ENCODE peak calls at places on chromosomes 13 and 19, in eight cellular contexts. One of them, this sample, is unnamed.

GRCh38 chr13:112690242-112690943 is 555 bp downstream of the ATP11A start:
- DNase-seq in adrenal gland: peak; percentile 68
- DNase-seq in upper lobe of left lung: no peak
- DNase-seq in esophagus squamous epithelium: no peak
- DNase-seq in breast epithelium: no peak
- DNase-seq in prostate gland: peak; percentile 18
- DNase-seq in tibial nerve: no peak
- DNase-seq in uterus: peak; percentile 42
- DNase-seq in this sample: peak; percentile 62

GRCh38 chr19:11125994-11126685 is 29.4 kb downstream of the SPC24 start:
- DNase-seq in prostate gland: peak; percentile 68
- DNase-seq in uterus: peak; percentile 91
- DNase-seq in tibial nerve: peak; percentile 89
- DNase-seq in adrenal gland: peak; percentile 95
- DNase-seq in esophagus squamous epithelium: no peak
- DNase-seq in breast epithelium: peak; percentile 88
- DNase-seq in upper lobe of left lung: no peak
- DNase-seq in this sample: peak; percentile 81

GRCh38 chr19:33301011-33301899 is 1.1 kb downstream of the CEBPA start:
- DNase-seq in uterus: no peak
- DNase-seq in prostate gland: peak; percentile 27
- DNase-seq in adrenal gland: no peak
- DNase-seq in esophagus squamous epithelium: no peak
- DNase-seq in tibial nerve: no peak
- DNase-seq in breast epithelium: peak; percentile 51
- DNase-seq in upper lobe of left lung: peak; percentile 91
- DNase-seq in this sample: peak; percentile 64

GRCh38 chr13:65836066-65836465 is 1394.1 kb downstream of the PCDH9 start:
- DNase-seq in breast epithelium: no peak
- DNase-seq in upper lobe of left lung: no peak
- DNase-seq in prostate gland: no peak
- DNase-seq in uterus: no peak
- DNase-seq in adrenal gland: no peak
- DNase-seq in tibial nerve: no peak
- DNase-seq in esophagus squamous epithelium: no peak
- DNase-seq in this sample: no peak

GRCh38 chr13:95614641-95615245 is 29.8 kb downstream of the DZIP1 start:
- DNase-seq in prostate gland: no peak
- DNase-seq in breast epithelium: no peak
- DNase-seq in upper lobe of left lung: no peak
- DNase-seq in tibial nerve: no peak
- DNase-seq in uterus: no peak
- DNase-seq in adrenal gland: no peak
- DNase-seq in esophagus squamous epithelium: no peak
- DNase-seq in this sample: no peak

GRCh38 chr19:10152100-10152499 is 32.4 kb upstream of the EIF3G start:
- DNase-seq in esophagus squamous epithelium: no peak
- DNase-seq in breast epithelium: no peak
- DNase-seq in upper lobe of left lung: no peak
- DNase-seq in prostate gland: no peak
- DNase-seq in adrenal gland: no peak
- DNase-seq in tibial nerve: no peak
- DNase-seq in uterus: no peak
- DNase-seq in this sample: no peak

GRCh38 chr13:30776661-30777060 is 41.3 kb downstream of the ALOX5AP start:
- DNase-seq in upper lobe of left lung: no peak
- DNase-seq in adrenal gland: no peak
- DNase-seq in tibial nerve: no peak
- DNase-seq in breast epithelium: no peak
- DNase-seq in uterus: no peak
- DNase-seq in esophagus squamous epithelium: no peak
- DNase-seq in prostate gland: no peak
- DNase-seq in this sample: no peak

GRCh38 chr19:58361900-58362271 is 665 bp downstream of the ZNF497 start:
- DNase-seq in upper lobe of left lung: peak; percentile 89
- DNase-seq in adrenal gland: peak; percentile 80
- DNase-seq in breast epithelium: peak; percentile 61
- DNase-seq in prostate gland: peak; percentile 15
- DNase-seq in uterus: no peak
- DNase-seq in esophagus squamous epithelium: no peak
- DNase-seq in tibial nerve: no peak
- DNase-seq in this sample: no peak

GRCh38 chr19:5718032-5718578 is 1.8 kb downstream of the LONP1 start:
- DNase-seq in esophagus squamous epithelium: no peak
- DNase-seq in tibial nerve: no peak
- DNase-seq in breast epithelium: no peak
- DNase-seq in uterus: no peak
- DNase-seq in upper lobe of left lung: no peak
- DNase-seq in adrenal gland: peak; percentile 76
- DNase-seq in prostate gland: no peak
- DNase-seq in this sample: no peak

GRCh38 chr19:55115446-55116065 is 1.9 kb downstream of the PPP1R12C start:
- DNase-seq in adrenal gland: no peak
- DNase-seq in upper lobe of left lung: no peak
- DNase-seq in breast epithelium: no peak
- DNase-seq in esophagus squamous epithelium: no peak
- DNase-seq in uterus: peak; percentile 50
- DNase-seq in prostate gland: no peak
- DNase-seq in tibial nerve: no peak
- DNase-seq in this sample: no peak
- H3K4me1 ChIP-seq in adrenal gland: peaks cover 15% of the 10 kb centered on the region
- H3K4me1 ChIP-seq in upper lobe of left lung: peaks cover 31% of the 10 kb centered on the region
- H3K4me1 ChIP-seq in breast epithelium: no peaks in the 10 kb centered on the region
- H3K4me1 ChIP-seq in esophagus squamous epithelium: peaks cover 66% of the 10 kb centered on the region
- H3K4me1 ChIP-seq in uterus: peaks cover 38% of the 10 kb centered on the region
- H3K4me1 ChIP-seq in prostate gland: peaks cover 13% of the 10 kb centered on the region
- H3K4me1 ChIP-seq in tibial nerve: peaks cover 32% of the 10 kb centered on the region
- H3K4me1 ChIP-seq in this sample: no peaks in the 10 kb centered on the region

GRCh38 chr19:1616396-1616795 is 11.1 kb upstream of the UQCR11 start:
- DNase-seq in breast epithelium: no peak
- DNase-seq in adrenal gland: no peak
- DNase-seq in upper lobe of left lung: no peak
- DNase-seq in esophagus squamous epithelium: no peak
- DNase-seq in uterus: no peak
- DNase-seq in prostate gland: no peak
- DNase-seq in tibial nerve: no peak
- DNase-seq in this sample: no peak
- H3K4me3 ChIP-seq in breast epithelium: no peak overlapping the region
- H3K4me3 ChIP-seq in adrenal gland: no peak overlapping the region
- H3K4me3 ChIP-seq in upper lobe of left lung: no peak overlapping the region
- H3K4me3 ChIP-seq in esophagus squamous epithelium: no peak overlapping the region
- H3K4me3 ChIP-seq in uterus: no peak overlapping the region
- H3K4me3 ChIP-seq in prostate gland: no peak overlapping the region
- H3K4me3 ChIP-seq in tibial nerve: no peak overlapping the region
- H3K4me3 ChIP-seq in this sample: no peak overlapping the region

GRCh38 chr19:19404879-19405860 is at the start of gene GATAD2A:
- DNase-seq in adrenal gland: peak; percentile 97
- DNase-seq in upper lobe of left lung: peak; percentile 99
- DNase-seq in breast epithelium: peak; percentile 93
- DNase-seq in esophagus squamous epithelium: peak; percentile 88
- DNase-seq in uterus: peak; percentile 92
- DNase-seq in prostate gland: peak; percentile 95
- DNase-seq in tibial nerve: peak; percentile 93
- DNase-seq in this sample: peak; percentile 94
- TF ChIP-seq POLR2A in adrenal gland: peak; percentile 51
- TF ChIP-seq POLR2A in upper lobe of left lung: peak; percentile 62
- TF ChIP-seq POLR2A in breast epithelium: no peak
- TF ChIP-seq POLR2A in esophagus squamous epithelium: peak; percentile 34
- TF ChIP-seq POLR2A in uterus: peak; percentile 44
- TF ChIP-seq POLR2A in prostate gland: peak; percentile 50
- TF ChIP-seq POLR2A in tibial nerve: peak; percentile 51
- TF ChIP-seq POLR2A in this sample: peak; percentile 47

GRCh38 chr13:110276553-110276950 is 30.4 kb downstream of the COL4A1 start:
- DNase-seq in adrenal gland: peak; percentile 21
- DNase-seq in upper lobe of left lung: no peak
- DNase-seq in breast epithelium: no peak
- DNase-seq in esophagus squamous epithelium: no peak
- DNase-seq in tibial nerve: no peak
- DNase-seq in uterus: no peak
- DNase-seq in prostate gland: no peak
- DNase-seq in this sample: no peak

GRCh38 chr13:110275931-110276552 is 30.9 kb downstream of the COL4A1 start:
- DNase-seq in upper lobe of left lung: no peak
- DNase-seq in breast epithelium: no peak
- DNase-seq in prostate gland: no peak
- DNase-seq in uterus: peak; percentile 66
- DNase-seq in esophagus squamous epithelium: no peak
- DNase-seq in tibial nerve: peak; percentile 70
- DNase-seq in adrenal gland: peak; percentile 56
- DNase-seq in this sample: peak; percentile 38

GRCh38 chr13:110278859-110279258 is 28.1 kb downstream of the COL4A1 start:
- DNase-seq in adrenal gland: peak; percentile 38
- DNase-seq in upper lobe of left lung: no peak
- DNase-seq in breast epithelium: no peak
- DNase-seq in prostate gland: no peak
- DNase-seq in uterus: no peak
- DNase-seq in tibial nerve: no peak
- DNase-seq in esophagus squamous epithelium: no peak
- DNase-seq in this sample: peak; percentile 22

GRCh38 chr13:110279684-110280083 is 27.3 kb downstream of the COL4A1 start:
- DNase-seq in tibial nerve: no peak
- DNase-seq in upper lobe of left lung: no peak
- DNase-seq in adrenal gland: peak; percentile 30
- DNase-seq in uterus: no peak
- DNase-seq in prostate gland: no peak
- DNase-seq in esophagus squamous epithelium: no peak
- DNase-seq in breast epithelium: no peak
- DNase-seq in this sample: no peak

GRCh38 chr13:110277357-110277950 is 29.5 kb downstream of the COL4A1 start:
- DNase-seq in breast epithelium: no peak
- DNase-seq in prostate gland: no peak
- DNase-seq in tibial nerve: no peak
- DNase-seq in esophagus squamous epithelium: no peak
- DNase-seq in adrenal gland: peak; percentile 31
- DNase-seq in uterus: no peak
- DNase-seq in upper lobe of left lung: no peak
- DNase-seq in this sample: no peak
- H3K4me1 ChIP-seq in breast epithelium: no peaks in the 10 kb centered on the region
- H3K4me1 ChIP-seq in prostate gland: no peaks in the 10 kb centered on the region
- H3K4me1 ChIP-seq in tibial nerve: peaks cover 69% of the 10 kb centered on the region
- H3K4me1 ChIP-seq in esophagus squamous epithelium: peaks cover 73% of the 10 kb centered on the region
- H3K4me1 ChIP-seq in adrenal gland: no peaks in the 10 kb centered on the region
- H3K4me1 ChIP-seq in uterus: peaks cover 4% of the 10 kb centered on the region
- H3K4me1 ChIP-seq in upper lobe of left lung: peaks cover 12% of the 10 kb centered on the region
- H3K4me1 ChIP-seq in this sample: no peaks in the 10 kb centered on the region

This sample was measured in Peyer's patch.